ENCODE peak calls at places on chromosomes 5 and 9, in seven cellular contexts. One of them, this sample, is unnamed.

GRCh38 chr5:54619732-54620582 is 102.4 kb downstream of the SNX18 start:
- DNase-seq in nucleus accumbens: no peak
- DNase-seq in HFFc6: no peak
- DNase-seq in RWPE1: no peak
- DNase-seq in activated CD4-positive, alpha-beta T cell treated with anti-CD3 and anti-CD28 coated beads, Interleukin-2, amount 50 U/mL, for 48 hours: no peak
- DNase-seq in tibial artery: no peak
- DNase-seq in HT1080: peak; percentile 6
- DNase-seq in this sample: peak; percentile 60

GRCh38 chr5:151686673-151687378 is at the start of gene SPARC:
- DNase-seq in nucleus accumbens: peak; percentile 71
- DNase-seq in HFFc6: peak; percentile 95
- DNase-seq in RWPE1: peak; percentile 47
- DNase-seq in activated CD4-positive, alpha-beta T cell treated with anti-CD3 and anti-CD28 coated beads, Interleukin-2, amount 50 U/mL, for 48 hours: peak; percentile 6
- DNase-seq in tibial artery: peak; percentile 94
- DNase-seq in HT1080: peak; percentile 98
- DNase-seq in this sample: peak; percentile 95

GRCh38 chr9:79233542-79233941 is 338.2 kb upstream of the TLE4 start:
- DNase-seq in nucleus accumbens: no peak
- DNase-seq in HFFc6: peak; percentile 24
- DNase-seq in RWPE1: peak; percentile 22
- DNase-seq in activated CD4-positive, alpha-beta T cell treated with anti-CD3 and anti-CD28 coated beads, Interleukin-2, amount 50 U/mL, for 48 hours: peak; percentile 3
- DNase-seq in tibial artery: no peak
- DNase-seq in HT1080: peak; percentile 56
- DNase-seq in this sample: no peak

GRCh38 chr9:70493046-70493445 is 78.6 kb upstream of the KLF9 start:
- DNase-seq in nucleus accumbens: no peak
- DNase-seq in HFFc6: no peak
- DNase-seq in RWPE1: no peak
- DNase-seq in activated CD4-positive, alpha-beta T cell treated with anti-CD3 and anti-CD28 coated beads, Interleukin-2, amount 50 U/mL, for 48 hours: no peak
- DNase-seq in tibial artery: no peak
- DNase-seq in HT1080: no peak
- DNase-seq in this sample: peak; percentile 40

GRCh38 chr9:122168356-122168755 is 8.6 kb downstream of the MORN5 start:
- DNase-seq in nucleus accumbens: no peak
- DNase-seq in HFFc6: no peak
- DNase-seq in RWPE1: no peak
- DNase-seq in activated CD4-positive, alpha-beta T cell treated with anti-CD3 and anti-CD28 coated beads, Interleukin-2, amount 50 U/mL, for 48 hours: no peak
- DNase-seq in tibial artery: no peak
- DNase-seq in HT1080: peak; percentile 38
- DNase-seq in this sample: no peak

GRCh38 chr9:126625329-126626116 is 11.8 kb downstream of the LMX1B start:
- DNase-seq in nucleus accumbens: no peak
- DNase-seq in HFFc6: no peak
- DNase-seq in RWPE1: no peak
- DNase-seq in activated CD4-positive, alpha-beta T cell treated with anti-CD3 and anti-CD28 coated beads, Interleukin-2, amount 50 U/mL, for 48 hours: no peak
- DNase-seq in tibial artery: no peak
- DNase-seq in HT1080: no peak
- DNase-seq in this sample: no peak

GRCh38 chr9:125850231-125850630 is 103.1 kb downstream of the PBX3 start:
- DNase-seq in nucleus accumbens: no peak
- DNase-seq in HFFc6: no peak
- DNase-seq in RWPE1: no peak
- DNase-seq in activated CD4-positive, alpha-beta T cell treated with anti-CD3 and anti-CD28 coated beads, Interleukin-2, amount 50 U/mL, for 48 hours: no peak
- DNase-seq in tibial artery: no peak
- DNase-seq in HT1080: no peak
- DNase-seq in this sample: no peak

GRCh38 chr5:84239509-84239908 is 145.2 kb downstream of the EDIL3 start:
- DNase-seq in nucleus accumbens: no peak
- DNase-seq in HFFc6: no peak
- DNase-seq in RWPE1: peak; percentile 82
- DNase-seq in activated CD4-positive, alpha-beta T cell treated with anti-CD3 and anti-CD28 coated beads, Interleukin-2, amount 50 U/mL, for 48 hours: no peak
- DNase-seq in tibial artery: no peak
- DNase-seq in HT1080: peak; percentile 57
- DNase-seq in this sample: peak; percentile 14

GRCh38 chr9:90219548-90220118 is 423.0 kb downstream of the DIRAS2 start:
- DNase-seq in nucleus accumbens: no peak
- DNase-seq in HFFc6: no peak
- DNase-seq in RWPE1: peak; percentile 25
- DNase-seq in activated CD4-positive, alpha-beta T cell treated with anti-CD3 and anti-CD28 coated beads, Interleukin-2, amount 50 U/mL, for 48 hours: peak; percentile 25
- DNase-seq in tibial artery: no peak
- DNase-seq in HT1080: no peak
- DNase-seq in this sample: no peak

GRCh38 chr5:140189977-140190867 is 15.2 kb downstream of the CYSTM1 start:
- DNase-seq in nucleus accumbens: no peak
- DNase-seq in HFFc6: peak; percentile 49
- DNase-seq in RWPE1: no peak
- DNase-seq in activated CD4-positive, alpha-beta T cell treated with anti-CD3 and anti-CD28 coated beads, Interleukin-2, amount 50 U/mL, for 48 hours: no peak
- DNase-seq in tibial artery: no peak
- DNase-seq in HT1080: peak; percentile 74
- DNase-seq in this sample: peak; percentile 66

GRCh38 chr5:176365663-176366574 is 632 bp downstream of the ARL10 start:
- DNase-seq in nucleus accumbens: peak; percentile 39
- DNase-seq in HFFc6: no peak
- DNase-seq in RWPE1: peak; percentile 41
- DNase-seq in activated CD4-positive, alpha-beta T cell treated with anti-CD3 and anti-CD28 coated beads, Interleukin-2, amount 50 U/mL, for 48 hours: peak; percentile 53
- DNase-seq in tibial artery: peak; percentile 35
- DNase-seq in HT1080: no peak
- DNase-seq in this sample: peak; percentile 82

GRCh38 chr9:95053611-95054440 is 263.7 kb downstream of the FANCC start:
- DNase-seq in nucleus accumbens: no peak
- DNase-seq in HFFc6: no peak
- DNase-seq in RWPE1: peak; percentile 41
- DNase-seq in activated CD4-positive, alpha-beta T cell treated with anti-CD3 and anti-CD28 coated beads, Interleukin-2, amount 50 U/mL, for 48 hours: no peak
- DNase-seq in tibial artery: no peak
- DNase-seq in HT1080: no peak
- DNase-seq in this sample: no peak

GRCh38 chr5:176816791-176817272 is 6.5 kb downstream of the UNC5A start:
- DNase-seq in nucleus accumbens: no peak
- DNase-seq in HFFc6: no peak
- DNase-seq in RWPE1: no peak
- DNase-seq in activated CD4-positive, alpha-beta T cell treated with anti-CD3 and anti-CD28 coated beads, Interleukin-2, amount 50 U/mL, for 48 hours: no peak
- DNase-seq in tibial artery: no peak
- DNase-seq in HT1080: no peak
- DNase-seq in this sample: no peak

GRCh38 chr9:125747765-125748510 is 765 bp downstream of the PBX3 start:
- DNase-seq in nucleus accumbens: no peak
- DNase-seq in HFFc6: no peak
- DNase-seq in RWPE1: peak; percentile 57
- DNase-seq in activated CD4-positive, alpha-beta T cell treated with anti-CD3 and anti-CD28 coated beads, Interleukin-2, amount 50 U/mL, for 48 hours: peak; percentile 35
- DNase-seq in tibial artery: peak; percentile 32
- DNase-seq in HT1080: no peak
- DNase-seq in this sample: peak; percentile 59

GRCh38 chr9:20538956-20539355 is 83.3 kb downstream of the MLLT3 start:
- DNase-seq in nucleus accumbens: no peak
- DNase-seq in HFFc6: peak; percentile 21
- DNase-seq in RWPE1: no peak
- DNase-seq in activated CD4-positive, alpha-beta T cell treated with anti-CD3 and anti-CD28 coated beads, Interleukin-2, amount 50 U/mL, for 48 hours: no peak
- DNase-seq in tibial artery: no peak
- DNase-seq in HT1080: no peak
- DNase-seq in this sample: no peak

GRCh38 chr9:532707-533106 is 308.8 kb upstream of the DMRT1 start:
- DNase-seq in nucleus accumbens: no peak
- DNase-seq in HFFc6: no peak
- DNase-seq in RWPE1: no peak
- DNase-seq in activated CD4-positive, alpha-beta T cell treated with anti-CD3 and anti-CD28 coated beads, Interleukin-2, amount 50 U/mL, for 48 hours: no peak
- DNase-seq in tibial artery: no peak
- DNase-seq in HT1080: no peak
- DNase-seq in this sample: no peak

GRCh38 chr5:139565411-139566305 is 4.5 kb downstream of the UBE2D2 start:
- DNase-seq in nucleus accumbens: no peak
- DNase-seq in HFFc6: no peak
- DNase-seq in RWPE1: no peak
- DNase-seq in activated CD4-positive, alpha-beta T cell treated with anti-CD3 and anti-CD28 coated beads, Interleukin-2, amount 50 U/mL, for 48 hours: peak; percentile 24
- DNase-seq in tibial artery: no peak
- DNase-seq in HT1080: no peak
- DNase-seq in this sample: peak; percentile 48

GRCh38 chr5:16888694-16889124 is 47.4 kb downstream of the MYO10 start:
- DNase-seq in nucleus accumbens: no peak
- DNase-seq in HFFc6: peak; percentile 40
- DNase-seq in RWPE1: no peak
- DNase-seq in activated CD4-positive, alpha-beta T cell treated with anti-CD3 and anti-CD28 coated beads, Interleukin-2, amount 50 U/mL, for 48 hours: no peak
- DNase-seq in tibial artery: no peak
- DNase-seq in HT1080: peak; percentile 82
- DNase-seq in this sample: no peak

GRCh38 chr5:137073192-137073591 is 425.9 kb downstream of the SPOCK1 start:
- DNase-seq in nucleus accumbens: no peak
- DNase-seq in HFFc6: peak; percentile 54
- DNase-seq in RWPE1: peak; percentile 34
- DNase-seq in activated CD4-positive, alpha-beta T cell treated with anti-CD3 and anti-CD28 coated beads, Interleukin-2, amount 50 U/mL, for 48 hours: no peak
- DNase-seq in tibial artery: no peak
- DNase-seq in HT1080: peak; percentile 60
- DNase-seq in this sample: no peak

GRCh38 chr9:121819511-121820231 is 168.2 kb downstream of the DAB2IP start:
- DNase-seq in nucleus accumbens: no peak
- DNase-seq in HFFc6: peak; percentile 5
- DNase-seq in RWPE1: peak; percentile 80
- DNase-seq in activated CD4-positive, alpha-beta T cell treated with anti-CD3 and anti-CD28 coated beads, Interleukin-2, amount 50 U/mL, for 48 hours: no peak
- DNase-seq in tibial artery: no peak
- DNase-seq in HT1080: no peak
- DNase-seq in this sample: peak; percentile 70

GRCh38 chr5:136424835-136425694 is 59.7 kb upstream of the TRPC7 start:
- DNase-seq in nucleus accumbens: peak; percentile 17
- DNase-seq in HFFc6: peak; percentile 67
- DNase-seq in RWPE1: peak; percentile 64
- DNase-seq in activated CD4-positive, alpha-beta T cell treated with anti-CD3 and anti-CD28 coated beads, Interleukin-2, amount 50 U/mL, for 48 hours: peak; percentile 68
- DNase-seq in tibial artery: peak; percentile 61
- DNase-seq in HT1080: peak; percentile 34
- DNase-seq in this sample: peak; percentile 76

GRCh38 chr5:8843766-8844165 is 702.1 kb downstream of the SEMA5A start:
- DNase-seq in nucleus accumbens: peak; percentile 33
- DNase-seq in HFFc6: peak; percentile 81
- DNase-seq in RWPE1: no peak
- DNase-seq in activated CD4-positive, alpha-beta T cell treated with anti-CD3 and anti-CD28 coated beads, Interleukin-2, amount 50 U/mL, for 48 hours: no peak
- DNase-seq in tibial artery: no peak
- DNase-seq in HT1080: peak; percentile 46
- DNase-seq in this sample: peak; percentile 82

GRCh38 chr5:79845448-79846197 is 145.4 kb downstream of the MTX3 start:
- DNase-seq in nucleus accumbens: no peak
- DNase-seq in HFFc6: peak; percentile 76
- DNase-seq in RWPE1: peak; percentile 29
- DNase-seq in activated CD4-positive, alpha-beta T cell treated with anti-CD3 and anti-CD28 coated beads, Interleukin-2, amount 50 U/mL, for 48 hours: peak; percentile 29
- DNase-seq in tibial artery: no peak
- DNase-seq in HT1080: peak; percentile 87
- DNase-seq in this sample: peak; percentile 60

GRCh38 chr5:16483361-16483760 is 17.8 kb upstream of the ZNF622 start:
- DNase-seq in nucleus accumbens: no peak
- DNase-seq in HFFc6: no peak
- DNase-seq in RWPE1: no peak
- DNase-seq in activated CD4-positive, alpha-beta T cell treated with anti-CD3 and anti-CD28 coated beads, Interleukin-2, amount 50 U/mL, for 48 hours: no peak
- DNase-seq in tibial artery: no peak
- DNase-seq in HT1080: no peak
- DNase-seq in this sample: no peak

GRCh38 chr5:110590187-110590586 is 136.3 kb downstream of the TMEM232 start:
- DNase-seq in nucleus accumbens: no peak
- DNase-seq in HFFc6: no peak
- DNase-seq in RWPE1: peak; percentile 4
- DNase-seq in activated CD4-positive, alpha-beta T cell treated with anti-CD3 and anti-CD28 coated beads, Interleukin-2, amount 50 U/mL, for 48 hours: no peak
- DNase-seq in tibial artery: no peak
- DNase-seq in HT1080: peak; percentile 16
- DNase-seq in this sample: peak; percentile 39

GRCh38 chr5:62521319-62521718 is 57.3 kb upstream of the LRRC70 start:
- DNase-seq in nucleus accumbens: no peak
- DNase-seq in HFFc6: no peak
- DNase-seq in RWPE1: no peak
- DNase-seq in activated CD4-positive, alpha-beta T cell treated with anti-CD3 and anti-CD28 coated beads, Interleukin-2, amount 50 U/mL, for 48 hours: no peak
- DNase-seq in tibial artery: no peak
- DNase-seq in HT1080: no peak
- DNase-seq in this sample: no peak